ENCODE peak calls at places on chromosomes 2 and 18, in nine cellular contexts. Q is T-cell; Z is OCI-LY7; X is activated CD4-positive, alpha-beta T cell treated with anti-CD3 and anti-CD28 coated beads, Interleukin-2, amount 10 ng/mL, durations not matched to agents 7 days and 5 days; W is effector CD8-positive, alpha-beta T cell; C is NCI-H524 treated with DMSO at 0.1 percent for 48 hours; S is DMS79 treated with DMSO at 0.1 percent for 48 hours; M is germinal center; H is HuH-7. L is an unnamed sample.

GRCh38 chr2:69715964-69716363 is 26.0 kb upstream of the ANXA4 start:
- DNase-seq in W (no peak), S (no peak), X (no peak), C (no peak), M (no peak), H (no peak), Z (no peak), Q (no peak), L (no peak)

GRCh38 chr2:486381-486780 is 190.8 kb downstream of the TMEM18 start:
- DNase-seq in S (no peak), C (no peak), W (no peak), Q (no peak), M (no peak), H (no peak), X (no peak), Z (no peak), L (no peak)

GRCh38 chr2:45728458-45728942 is 77.0 kb downstream of the PRKCE start:
- DNase-seq in S (no peak), H (no peak), W (no peak), M (peak; percentile 76), C (no peak), Q (no peak), Z (peak; percentile 91), X (no peak), L (no peak)

GRCh38 chr2:42218712-42219111 is 49.6 kb downstream of the EML4 start:
- DNase-seq in Q (no peak), H (no peak), M (no peak), S (no peak), X (no peak), C (no peak), W (no peak), Z (no peak), L (no peak)

GRCh38 chr2:212929116-212929515 is 222.3 kb downstream of the IKZF2 start:
- DNase-seq in W (no peak), M (no peak), H (no peak), X (no peak), Z (no peak), C (no peak), Q (no peak), S (no peak), L (no peak)

GRCh38 chr2:14828223-14828622 is 195.7 kb downstream of the LRATD1 start:
- DNase-seq in S (no peak), H (no peak), M (no peak), C (no peak), X (no peak), Z (no peak), W (no peak), Q (no peak), L (no peak)

GRCh38 chr18:54772081-54772480 is 56.2 kb upstream of the RAB27B start:
- DNase-seq in W (no peak), X (no peak), Z (no peak), H (no peak), C (no peak), Q (no peak), M (no peak), S (no peak), L (no peak)

GRCh38 chr2:47040662-47041061 is 114.4 kb downstream of the STPG4 start:
- DNase-seq in M (no peak), H (no peak), X (no peak), Z (no peak), W (no peak), Q (no peak), C (no peak), S (no peak), L (no peak)

GRCh38 chr2:142693171-142693950 is 184.1 kb upstream of the KYNU start:
- DNase-seq in C (no peak), M (no peak), H (no peak), Z (no peak), Q (no peak), W (no peak), X (no peak), S (no peak), L (peak; percentile 96)

GRCh38 chr2:7744827-7745226 is 827.6 kb downstream of the RNF144A start:
- DNase-seq in S (no peak), Z (no peak), C (no peak), M (no peak), Q (no peak), X (peak; percentile 30), W (no peak), H (no peak), L (no peak)

GRCh38 chr18:63237911-63238710 is 81.5 kb downstream of the BCL2 start:
- DNase-seq in C (no peak), Q (no peak), H (peak; percentile 10), X (no peak), S (no peak), M (no peak), W (no peak), Z (no peak), L (no peak)

GRCh38 chr2:128986867-128987268 is 668.2 kb upstream of the HS6ST1 start:
- DNase-seq in C (no peak), S (peak; percentile 53), W (no peak), M (no peak), Z (no peak), X (no peak), H (no peak), Q (no peak), L (no peak)

GRCh38 chr18:79300382-79300781 is 95.3 kb upstream of the NFATC1 start:
- DNase-seq in Z (no peak), S (no peak), X (no peak), W (no peak), H (no peak), Q (no peak), M (no peak), C (no peak), L (no peak)

GRCh38 chr2:172772637-172773036 is 37.0 kb downstream of the RAPGEF4 start:
- DNase-seq in Q (no peak), M (no peak), C (no peak), W (no peak), X (no peak), H (no peak), Z (no peak), S (no peak), L (no peak)

GRCh38 chr2:10412380-10412779 is 35.7 kb downstream of the ODC1 start:
- DNase-seq in M (peak; percentile 73), W (no peak), S (no peak), H (peak; percentile 62), C (no peak), Z (peak; percentile 87), X (peak; percentile 42), Q (no peak), L (peak; percentile 66)

GRCh38 chr18:48541026-48541746 is 2.4 kb downstream of the CTIF start:
- DNase-seq in M (peak; percentile 40), Q (no peak), C (no peak), S (peak; percentile 13), H (peak; percentile 47), Z (no peak), X (no peak), W (no peak), L (peak; percentile 85)

GRCh38 chr2:43034921-43035320 is 191.5 kb downstream of the ZFP36L2 start:
- DNase-seq in S (no peak), M (no peak), Z (no peak), Q (no peak), C (no peak), H (no peak), W (no peak), X (no peak), L (no peak)

GRCh38 chr2:18406219-18406618 is 154.2 kb downstream of the RDH14 start:
- DNase-seq in M (no peak), C (no peak), S (no peak), Z (no peak), X (no peak), H (no peak), Q (no peak), W (no peak), L (no peak)

GRCh38 chr2:134718956-134719814 is at the start of gene TMEM163:
- DNase-seq in W (peak; percentile 1), Q (no peak), H (no peak), X (no peak), C (no peak), S (no peak), Z (no peak), M (peak; percentile 85), L (no peak)

GRCh38 chr18:56825312-56825711 is 174.2 kb downstream of the WDR7 start:
- DNase-seq in M (no peak), C (no peak), W (no peak), Z (no peak), S (no peak), Q (no peak), H (no peak), X (no peak), L (peak; percentile 52)

GRCh38 chr18:78563110-78563509 is 416.5 kb upstream of the SALL3 start:
- DNase-seq in H (no peak), W (no peak), M (no peak), X (no peak), C (no peak), Q (no peak), Z (no peak), S (no peak), L (no peak)

GRCh38 chr2:237883951-237884392 is 24.5 kb downstream of the RAMP1 start:
- DNase-seq in S (no peak), X (no peak), Q (no peak), H (no peak), W (no peak), Z (no peak), M (no peak), C (no peak), L (no peak)

GRCh38 chr18:68991281-68991680 is 193.4 kb downstream of the CCDC102B start:
- DNase-seq in M (no peak), H (no peak), X (no peak), Q (no peak), Z (no peak), W (no peak), C (no peak), S (no peak), L (peak; percentile 48)

GRCh38 chr2:108169982-108170625 is 69.7 kb upstream of the SULT1C3 start:
- DNase-seq in W (no peak), Q (no peak), H (peak; percentile 8), S (no peak), C (no peak), Z (peak; percentile 10), M (no peak), X (no peak), L (peak; percentile 31)

GRCh38 chr18:58572181-58572580 is 56.7 kb downstream of the ALPK2 start:
- DNase-seq in C (no peak), S (no peak), W (no peak), Z (no peak), H (no peak), X (no peak), Q (no peak), M (no peak), L (no peak)

GRCh38 chr2:28717339-28717758 is 34.3 kb upstream of the PPP1CB start:
- DNase-seq in S (peak; percentile 58), Q (no peak), H (no peak), C (no peak), X (no peak), M (no peak), Z (no peak), W (no peak), L (peak; percentile 99)

GRCh38 chr18:10057808-10058791 is 144.3 kb downstream of the VAPA start:
- DNase-seq in Q (no peak), S (no peak), W (no peak), M (no peak), C (no peak), H (no peak), X (no peak), Z (no peak), L (peak; percentile 16)

GRCh38 chr2:146847846-146848245 is 997.0 kb upstream of the ACVR2A start:
- DNase-seq in X (no peak), C (no peak), M (no peak), W (no peak), Q (no peak), Z (no peak), S (no peak), H (no peak), L (no peak)

GRCh38 chr2:19851116-19851515 is 50.7 kb downstream of the TTC32 start:
- DNase-seq in Q (no peak), X (no peak), C (no peak), S (no peak), M (no peak), Z (no peak), W (no peak), H (peak; percentile 57), L (no peak)

GRCh38 chr2:131521961-131522781 is 5.5 kb upstream of the CCDC74A start:
- DNase-seq in W (no peak), X (no peak), Z (no peak), C (no peak), H (no peak), S (no peak), Q (no peak), M (no peak), L (no peak)